ENCODE peak calls at places on chromosome 2, in ten cellular contexts. P, T, N, W, R, Z, C, I, V and J are unnamed samples.
A peak's percentile ranks its signal among the peaks of the same experiment; 100 is the strongest.

GRCh38 chr2:41899189-41899588 is 148.6 kb upstream of the PKDCC start:
- DNase-seq in V (no peak), R (no peak), N (no peak), P (no peak), W (no peak), I (no peak), C (peak; percentile 58), T (no peak), Z (peak; percentile 39), J (no peak)

GRCh38 chr2:57396364-57397098 is 650.1 kb upstream of the VRK2 start:
- DNase-seq in V (no peak), N (no peak), T (no peak), P (no peak), W (no peak), I (no peak), Z (no peak), C (no peak), R (no peak), J (no peak)

GRCh38 chr2:160911258-160911657 is 249.0 kb upstream of the TANK start:
- DNase-seq in N (no peak), T (no peak), C (peak; percentile 47), R (no peak), I (no peak), P (no peak), W (no peak), V (no peak), Z (no peak), J (no peak)

GRCh38 chr2:102141915-102142828 is at the start of gene IL1R1:
- DNase-seq in C (peak; percentile 81), I (no peak), N (peak; percentile 80), T (peak; percentile 85), W (no peak), Z (peak; percentile 85), R (peak; percentile 28), P (peak; percentile 41), V (peak; percentile 87), J (peak; percentile 10)

GRCh38 chr2:14632133-14632936 is at the start of gene LRATD1:
- DNase-seq in N (peak; percentile 85), Z (peak; percentile 15), I (no peak), V (peak; percentile 72), P (peak; percentile 91), C (peak; percentile 79), W (no peak), T (peak; percentile 97), R (no peak), J (peak; percentile 87)

GRCh38 chr2:208040199-208041171 is 15.2 kb upstream of the PLEKHM3 start:
- DNase-seq in V (peak; percentile 54), C (peak; percentile 80), R (peak; percentile 68), W (peak; percentile 51), I (peak; percentile 56), P (peak; percentile 76), N (peak; percentile 48), T (peak; percentile 79), Z (peak; percentile 83), J (peak; percentile 33)

GRCh38 chr2:167411367-167411766 is 523.1 kb downstream of the XIRP2 start:
- DNase-seq in V (no peak), T (no peak), R (no peak), P (no peak), N (no peak), Z (no peak), C (no peak), W (no peak), I (no peak), J (no peak)

GRCh38 chr2:29749843-29750242 is 171.5 kb downstream of the ALK start:
- DNase-seq in I (no peak), N (no peak), P (no peak), V (no peak), R (no peak), W (no peak), C (no peak), Z (no peak), T (peak; percentile 8), J (no peak)

GRCh38 chr2:167961536-167961935 is 285.9 kb downstream of the STK39 start:
- DNase-seq in P (no peak), Z (no peak), R (no peak), I (no peak), N (no peak), T (no peak), C (no peak), V (no peak), W (no peak), J (no peak)

GRCh38 chr2:227115761-227116160 is 48.2 kb downstream of the COL4A4 start:
- DNase-seq in W (no peak), Z (no peak), C (peak; percentile 74), R (no peak), T (no peak), V (peak; percentile 71), P (no peak), I (no peak), N (no peak), J (no peak)

GRCh38 chr2:85525567-85525966 is 13.4 kb upstream of the MAT2A start:
- DNase-seq in V (no peak), I (no peak), T (no peak), Z (no peak), P (no peak), W (no peak), C (no peak), N (no peak), R (no peak), J (no peak)

GRCh38 chr2:66438498-66439290 is 3.8 kb downstream of the MEIS1 start:
- DNase-seq in C (no peak), W (no peak), N (no peak), V (no peak), I (no peak), P (no peak), Z (no peak), T (no peak), R (no peak), J (no peak)

GRCh38 chr2:206267567-206267966 is 6.9 kb upstream of the ZDBF2 start:
- DNase-seq in I (no peak), C (no peak), P (no peak), T (no peak), V (no peak), W (no peak), Z (no peak), R (no peak), N (no peak), J (no peak)

GRCh38 chr2:96924775-96925747 is 55.2 kb upstream of the SEMA4C start:
- DNase-seq in I (no peak), T (no peak), V (no peak), R (peak; percentile 38), W (no peak), Z (no peak), N (no peak), C (no peak), P (no peak), J (no peak)

GRCh38 chr2:3341336-3341735 is 36.3 kb downstream of the EIPR1 start:
- DNase-seq in N (no peak), P (no peak), I (no peak), V (no peak), R (no peak), Z (no peak), T (no peak), W (no peak), C (no peak), J (no peak)

GRCh38 chr2:178204987-178205386 is 10.7 kb downstream of the OSBPL6 start:
- DNase-seq in V (no peak), Z (peak; percentile 13), I (no peak), N (no peak), T (no peak), P (no peak), C (no peak), R (no peak), W (no peak), J (peak; percentile 29)

GRCh38 chr2:224085246-224085645 is 46.2 kb upstream of the SERPINE2 start:
- DNase-seq in R (no peak), I (no peak), T (no peak), N (no peak), C (peak; percentile 69), Z (peak; percentile 52), P (no peak), V (peak; percentile 75), W (no peak), J (no peak)

GRCh38 chr2:236935656-236936445 is 149.8 kb upstream of the COPS8 start:
- DNase-seq in W (no peak), T (no peak), N (no peak), V (no peak), R (no peak), I (no peak), C (no peak), Z (no peak), P (no peak), J (no peak)

GRCh38 chr2:229715895-229716507 is 1.6 kb upstream of the DNER start:
- DNase-seq in W (no peak), R (peak; percentile 31), P (peak; percentile 70), V (no peak), C (no peak), N (no peak), Z (peak; percentile 19), T (peak; percentile 46), I (no peak), J (peak; percentile 64)

GRCh38 chr2:32235315-32235714 is 29.4 kb downstream of the NLRC4 start:
- DNase-seq in V (no peak), C (no peak), W (no peak), I (no peak), P (no peak), R (no peak), N (no peak), Z (peak; percentile 6), T (no peak), J (no peak)

GRCh38 chr2:12261993-12262680 is 454.6 kb upstream of the TRIB2 start:
- DNase-seq in R (no peak), T (no peak), W (no peak), N (no peak), Z (peak; percentile 6), V (no peak), P (no peak), I (no peak), C (peak; percentile 3), J (no peak)

GRCh38 chr2:134574610-134575332 is 144.0 kb downstream of the TMEM163 start:
- DNase-seq in Z (no peak), R (no peak), V (no peak), C (no peak), P (no peak), W (no peak), T (no peak), I (no peak), N (no peak), J (no peak)

GRCh38 chr2:42618116-42618515 is 49.7 kb downstream of the MTA3 start:
- DNase-seq in P (no peak), R (no peak), T (no peak), W (no peak), N (no peak), V (no peak), I (no peak), C (no peak), Z (no peak), J (no peak)

GRCh38 chr2:236177967-236178909 is 10.1 kb upstream of the GBX2 start:
- DNase-seq in N (peak; percentile 40), P (peak; percentile 80), R (no peak), C (peak; percentile 56), I (no peak), Z (peak; percentile 65), V (peak; percentile 34), T (peak; percentile 70), W (no peak), J (no peak)

GRCh38 chr2:231200805-231201474 is 2.5 kb downstream of the ARMC9 start:
- DNase-seq in I (no peak), V (no peak), R (no peak), Z (peak; percentile 53), W (no peak), T (no peak), C (peak; percentile 58), P (no peak), N (no peak), J (no peak)

GRCh38 chr2:232891621-232892071 is 21.6 kb downstream of the SNORC start:
- DNase-seq in V (peak; percentile 50), T (no peak), Z (peak; percentile 76), I (no peak), N (no peak), R (no peak), P (peak; percentile 35), C (peak; percentile 70), W (no peak), J (no peak)

GRCh38 chr2:70974592-70974991 is 3.8 kb upstream of the ANKRD53 start:
- DNase-seq in W (no peak), N (no peak), I (no peak), T (no peak), C (no peak), R (no peak), P (no peak), V (no peak), Z (no peak), J (no peak)

GRCh38 chr2:204110250-204111183 is 174.0 kb downstream of the ICOS start:
- DNase-seq in R (peak; percentile 70), C (peak; percentile 70), V (peak; percentile 15), I (peak; percentile 76), N (no peak), P (no peak), W (peak; percentile 36), Z (peak; percentile 16), T (peak; percentile 6), J (no peak)